ENCODE peak calls at places on chromosome 11, in four cellular contexts. F is HCT116, C is Panc1, M is HepG2. O is an unnamed sample.

GRCh38 chr11:105937331-105937730 is 84.7 kb downstream of the MSANTD4 start:
- DNase-seq in F (peak; percentile 23), C (peak; percentile 17), M (no peak), O (no peak)

GRCh38 chr11:131600591-131600990 is 230.2 kb downstream of the NTM start:
- DNase-seq in F (no peak), C (no peak), M (no peak), O (no peak)

GRCh38 chr11:73322986-73323306 is 14.9 kb downstream of the ARHGEF17 start:
- DNase-seq in F (no peak), C (no peak), M (no peak), O (no peak)

GRCh38 chr11:48063424-48063978 is 83.1 kb downstream of the PTPRJ start:
- DNase-seq in F (peak; percentile 13), C (no peak), M (no peak), O (no peak)

GRCh38 chr11:27161071-27161470 is 120.5 kb downstream of the BBOX1 start:
- DNase-seq in F (no peak), C (no peak), M (no peak), O (no peak)

GRCh38 chr11:75633409-75634011 is 35.3 kb downstream of the MAP6 start:
- DNase-seq in F (no peak), C (no peak), M (no peak), O (no peak)

GRCh38 chr11:14422052-14422813 is 63.2 kb upstream of the RRAS2 start:
- DNase-seq in F (peak; percentile 45), C (peak; percentile 89), M (peak; percentile 82), O (peak; percentile 80)

GRCh38 chr11:66070604-66071325 is 693 bp downstream of the PACS1 start:
- DNase-seq in F (no peak), C (no peak), M (no peak), O (peak; percentile 63)

GRCh38 chr11:60127311-60127811 is 38.9 kb downstream of the MS4A2 start:
- DNase-seq in F (no peak), C (no peak), M (no peak), O (peak; percentile 60)

GRCh38 chr11:27447288-27447914 is 25.2 kb downstream of the LGR4 start:
- DNase-seq in F (no peak), C (no peak), M (no peak), O (no peak)

GRCh38 chr11:61832758-61833157 is 4.7 kb downstream of the FADS2 start:
- DNase-seq in F (no peak), C (no peak), M (no peak), O (no peak)

GRCh38 chr11:119584193-119585037 is 144.6 kb downstream of the NECTIN1 start:
- DNase-seq in F (no peak), C (no peak), M (no peak), O (peak; percentile 77)

GRCh38 chr11:19656140-19656541 is 56.5 kb upstream of the NAV2 start:
- DNase-seq in F (no peak), C (no peak), M (no peak), O (no peak)

GRCh38 chr11:97224396-97224795 is 834.6 kb downstream of the JRKL start:
- DNase-seq in F (no peak), C (no peak), M (no peak), O (no peak)

GRCh38 chr11:66981976-66982578 is 7.0 kb downstream of the C11orf86 start:
- DNase-seq in F (peak; percentile 74), C (peak; percentile 84), M (peak; percentile 69), O (peak; percentile 93)

GRCh38 chr11:79244175-79244804 is 196.5 kb downstream of the TENM4 start:
- DNase-seq in F (no peak), C (no peak), M (no peak), O (no peak)

GRCh38 chr11:36156486-36157150 is 132.6 kb downstream of the COMMD9 start:
- DNase-seq in F (no peak), C (no peak), M (no peak), O (no peak)

GRCh38 chr11:83092488-83093384 is 21.0 kb upstream of the RAB30 start:
- DNase-seq in F (peak; percentile 51), C (no peak), M (peak; percentile 98), O (peak; percentile 19)

GRCh38 chr11:92225563-92226308 is 1.1 kb downstream of the FAT3 start:
- DNase-seq in F (no peak), C (no peak), M (no peak), O (no peak)

GRCh38 chr11:123430736-123431356 is 777 bp downstream of the GRAMD1B start:
- DNase-seq in F (no peak), C (no peak), M (no peak), O (no peak)

GRCh38 chr11:36498721-36499120 is 11.4 kb downstream of the TRAF6 start:
- DNase-seq in F (no peak), C (no peak), M (no peak), O (no peak)

GRCh38 chr11:85718991-85719807 is 33.2 kb upstream of the CCDC89 start:
- DNase-seq in F (peak; percentile 82), C (peak; percentile 98), M (peak; percentile 3), O (no peak)

GRCh38 chr11:118061401-118062125 is 15.3 kb upstream of the TMPRSS4 start:
- DNase-seq in F (no peak), C (no peak), M (no peak), O (no peak)

GRCh38 chr11:34333787-34334186 is 24.0 kb downstream of the ABTB2 start:
- DNase-seq in F (no peak), C (no peak), M (no peak), O (no peak)

GRCh38 chr11:59822989-59823566 is 12.5 kb upstream of the MRPL16 start:
- DNase-seq in F (peak; percentile 69), C (peak; percentile 38), M (peak; percentile 63), O (peak; percentile 42)

GRCh38 chr11:2780850-2781412 is 81.1 kb upstream of the KCNQ1OT1 start:
- DNase-seq in F (no peak), C (no peak), M (no peak), O (no peak)

GRCh38 chr11:122691751-122692150 is 36.2 kb downstream of the UBASH3B start:
- DNase-seq in F (no peak), C (no peak), M (peak; percentile 60), O (no peak)

GRCh38 chr11:132122701-132123100 is 752.3 kb downstream of the NTM start:
- DNase-seq in F (no peak), C (no peak), M (no peak), O (no peak)

GRCh38 chr11:67293090-67293489 is 4.0 kb downstream of the ANKRD13D start:
- DNase-seq in F (no peak), C (no peak), M (no peak), O (no peak)

GRCh38 chr11:62680825-62681240 is 2.0 kb upstream of the UBXN1 start:
- DNase-seq in F (peak; percentile 67), C (no peak), M (peak; percentile 80), O (peak; percentile 38)

GRCh38 chr11:34044664-34045485 is 6.7 kb upstream of the CAPRIN1 start:
- DNase-seq in F (peak; percentile 41), C (peak; percentile 41), M (no peak), O (peak; percentile 91)

GRCh38 chr11:128336203-128336602 is 251.2 kb downstream of the ETS1 start:
- DNase-seq in F (no peak), C (peak; percentile 45), M (peak; percentile 44), O (no peak)
- TF ChIP-seq TCF7L2 in F (no peak), C (peak; percentile 81), M (no peak), O (no peak)

GRCh38 chr11:102971766-102972165 is 16.2 kb upstream of the MMP13 start:
- DNase-seq in F (no peak), C (no peak), M (no peak), O (no peak)

GRCh38 chr11:102974552-102975280 is 19.2 kb upstream of the MMP13 start:
- DNase-seq in F (no peak), C (no peak), M (no peak), O (no peak)
- TF ChIP-seq TCF7L2 in F (no peak), C (no peak), M (no peak), O (no peak)

GRCh38 chr11:39975091-39975490 is 1484.4 kb downstream of the LRRC4C start:
- DNase-seq in F (no peak), C (no peak), M (no peak), O (no peak)
- TF ChIP-seq TCF7L2 in F (no peak), C (no peak), M (no peak), O (no peak)

DNA sequence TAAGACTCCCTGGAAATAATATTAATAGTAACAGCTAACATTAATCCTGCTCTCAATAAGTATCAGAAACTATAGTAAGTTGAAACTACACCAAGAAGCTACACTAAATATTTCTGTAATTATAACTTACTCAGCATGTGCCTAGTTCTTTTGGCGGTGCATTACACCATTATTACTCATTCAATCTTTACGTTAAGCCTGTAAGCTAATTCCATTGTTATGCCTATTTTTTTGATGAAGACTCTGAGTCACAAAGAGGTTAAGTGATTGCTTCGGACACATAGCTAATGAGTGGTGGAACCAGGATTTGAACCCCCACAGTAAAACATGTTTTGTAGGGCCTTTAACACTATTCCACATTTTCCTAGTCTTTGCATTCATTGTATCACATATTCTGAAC is 111.6 kb downstream of the RASSF10 start:
- DNase-seq in F (no peak), C (no peak), M (no peak), O (no peak)
- TF ChIP-seq TCF7L2 in F (no peak), C (no peak), M (no peak), O (no peak)